ENCODE peak calls at places on chromosomes 2 and 18, in nine cellular contexts. I, Q, N, W, X, U, V, T and F are unnamed samples.

GRCh38 chr18:67590571-67591141 is 74.1 kb upstream of the DSEL start:
- DNase-seq in U (no peak), T (peak; percentile 46), W (peak; percentile 50), N (no peak), Q (no peak), V (no peak), I (no peak), X (no peak), F (no peak)

GRCh38 chr2:69253893-69254292 is 133.1 kb downstream of the GFPT1 start:
- DNase-seq in N (no peak), V (peak; percentile 11), X (no peak), T (peak; percentile 100), W (peak; percentile 99), U (no peak), I (no peak), Q (peak; percentile 84), F (no peak)

GRCh38 chr2:235989591-235989990 is 178.6 kb downstream of the GBX2 start:
- DNase-seq in I (no peak), U (no peak), V (no peak), W (no peak), Q (no peak), X (no peak), N (no peak), T (no peak), F (no peak)

GRCh38 chr2:151338115-151338514 is 19.3 kb upstream of the TNFAIP6 start:
- DNase-seq in I (no peak), N (no peak), T (peak; percentile 84), Q (no peak), W (peak; percentile 21), V (no peak), U (no peak), X (no peak), F (no peak)

GRCh38 chr18:27713037-27713726 is 463.7 kb downstream of the CDH2 start:
- DNase-seq in I (no peak), U (no peak), N (no peak), T (peak; percentile 62), W (peak; percentile 42), V (no peak), Q (no peak), X (no peak), F (peak; percentile 26)

GRCh38 chr2:27701676-27702075 is 38.0 kb downstream of the SLC4A1AP start:
- DNase-seq in U (peak; percentile 91), W (peak; percentile 69), T (no peak), V (peak; percentile 58), I (no peak), Q (no peak), X (no peak), N (no peak), F (no peak)

GRCh38 chr2:162063899-162064298 is 10.1 kb downstream of the DPP4 start:
- DNase-seq in U (no peak), T (no peak), X (no peak), V (no peak), I (no peak), Q (no peak), W (no peak), N (no peak), F (no peak)

GRCh38 chr18:58953627-58954026 is 89.0 kb downstream of the ZNF532 start:
- DNase-seq in V (peak; percentile 48), U (no peak), W (no peak), T (no peak), Q (no peak), I (no peak), X (no peak), N (peak; percentile 16), F (no peak)

GRCh38 chr18:46393961-46394360 is 263.1 kb downstream of the LOXHD1 start:
- DNase-seq in Q (no peak), N (no peak), X (no peak), W (no peak), T (no peak), V (no peak), U (no peak), I (no peak), F (no peak)

GRCh38 chr2:217356795-217357194 is 496.9 kb upstream of the TNP1 start:
- DNase-seq in W (peak; percentile 45), X (no peak), I (peak; percentile 61), T (no peak), V (no peak), U (no peak), N (no peak), Q (no peak), F (no peak)

GRCh38 chr2:29206941-29207340 is 91.7 kb downstream of the CLIP4 start:
- DNase-seq in X (no peak), I (no peak), Q (no peak), N (peak; percentile 12), V (no peak), W (no peak), U (no peak), T (no peak), F (no peak)
- TF ChIP-seq CTCF in X (peak; percentile 45), I (no peak), Q (no peak), N (peak; percentile 16), V (no peak), W (no peak), U (no peak), T (no peak), F (no peak)

GRCh38 chr18:32669549-32670165 is 103.2 kb downstream of the KLHL14 start:
- DNase-seq in N (peak; percentile 9), T (no peak), Q (no peak), U (no peak), V (no peak), X (peak; percentile 52), W (no peak), I (no peak), F (no peak)
- TF ChIP-seq CTCF in N (peak; percentile 45), T (no peak), Q (no peak), U (no peak), V (no peak), X (peak; percentile 61), W (no peak), I (no peak), F (no peak)

GRCh38 chr2:10787176-10787968 is 25.2 kb downstream of the PDIA6 start:
- DNase-seq in I (no peak), Q (no peak), N (peak; percentile 27), T (peak; percentile 19), U (no peak), V (peak; percentile 30), W (no peak), X (peak; percentile 64), F (peak; percentile 67)
- TF ChIP-seq CTCF in I (no peak), Q (peak; percentile 20), N (peak; percentile 57), T (peak; percentile 33), U (peak; percentile 13), V (no peak), W (no peak), X (peak; percentile 65), F (no peak)

DNA sequence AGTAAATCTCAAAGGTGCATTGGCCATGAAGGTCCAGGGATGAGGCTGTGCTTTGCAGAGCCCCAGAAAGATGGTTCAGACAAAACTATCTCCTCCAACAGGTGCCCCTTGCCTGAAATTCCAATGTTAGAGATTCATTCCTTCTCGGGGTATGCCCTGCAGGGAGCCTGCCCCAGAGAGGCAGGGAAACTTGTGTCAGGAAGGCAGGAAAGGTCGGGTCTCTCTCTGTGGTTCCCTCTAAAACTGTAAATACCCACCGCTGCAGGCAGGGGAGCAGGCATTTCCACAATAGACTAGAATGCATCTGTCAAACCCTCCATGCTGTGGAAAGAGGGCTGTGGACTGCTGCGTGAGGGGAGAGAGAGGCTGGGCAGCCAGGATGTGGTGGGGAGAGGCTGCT is 207.8 kb upstream of the SMAD2 start:
- DNase-seq in W (no peak), U (no peak), Q (no peak), I (no peak), T (no peak), X (no peak), V (no peak), N (no peak), F (no peak)
- TF ChIP-seq CTCF in W (no peak), U (no peak), Q (no peak), I (no peak), T (no peak), X (peak; percentile 25), V (peak; percentile 11), N (no peak), F (peak; percentile 18)

GRCh38 chr2:231321021-231321420 is 74.5 kb upstream of the B3GNT7 start:
- DNase-seq in T (no peak), X (no peak), I (peak; percentile 77), U (no peak), W (no peak), V (peak; percentile 67), Q (no peak), N (no peak), F (no peak)
- TF ChIP-seq CTCF in T (no peak), X (no peak), I (no peak), U (no peak), W (no peak), V (no peak), Q (no peak), N (no peak), F (no peak)

GRCh38 chr18:31419457-31419932 is 28.0 kb upstream of the DSG3 start:
- DNase-seq in Q (no peak), U (no peak), N (no peak), I (no peak), V (no peak), X (no peak), W (no peak), T (no peak), F (no peak)

GRCh38 chr18:31417850-31418249 is 29.7 kb upstream of the DSG3 start:
- DNase-seq in I (no peak), N (no peak), X (no peak), W (no peak), U (no peak), T (no peak), Q (no peak), V (no peak), F (no peak)

GRCh38 chr18:31420524-31420923 is 27.0 kb upstream of the DSG3 start:
- DNase-seq in Q (no peak), W (no peak), T (no peak), U (no peak), X (no peak), V (no peak), I (no peak), N (no peak), F (no peak)

GRCh38 chr18:31424383-31424988 is 23.1 kb upstream of the DSG3 start:
- DNase-seq in W (peak; percentile 61), I (no peak), T (peak; percentile 32), V (peak; percentile 39), U (no peak), Q (no peak), X (peak; percentile 65), N (peak; percentile 10), F (peak; percentile 71)

GRCh38 chr18:31420032-31420431 is 27.5 kb upstream of the DSG3 start:
- DNase-seq in V (no peak), T (no peak), N (no peak), W (no peak), X (no peak), Q (no peak), U (no peak), I (no peak), F (no peak)
- TF ChIP-seq CTCF in V (no peak), T (no peak), N (no peak), W (no peak), X (no peak), Q (no peak), U (no peak), I (no peak), F (no peak)

GRCh38 chr2:75464348-75464946 is 96.3 kb downstream of the EVA1A start:
- DNase-seq in I (no peak), N (peak; percentile 39), X (no peak), Q (no peak), T (peak; percentile 62), W (peak; percentile 28), U (no peak), V (peak; percentile 44), F (no peak)
- TF ChIP-seq CTCF in I (no peak), N (peak; percentile 81), X (peak; percentile 80), Q (peak; percentile 81), T (peak; percentile 82), W (peak; percentile 80), U (peak; percentile 59), V (peak; percentile 82), F (peak; percentile 64)